ENCODE peak calls at places on chromosome 19, in six cellular contexts. One of them, this sample, is unnamed.

GRCh38 chr19:56613639-56614038 is 18.5 kb downstream of the ZNF71 start:
- DNase-seq in NCI-H2171: no peak
- DNase-seq in fibroblast of the conjunctiva: no peak
- DNase-seq in HT-29: no peak
- DNase-seq in type B pancreatic cell: no peak
- DNase-seq in AG09319: no peak
- DNase-seq in this sample: no peak

GRCh38 chr19:1767464-1767933 is 14.2 kb downstream of the ONECUT3 start:
- DNase-seq in fibroblast of the conjunctiva: no peak
- DNase-seq in AG09319: no peak
- DNase-seq in HT-29: no peak
- DNase-seq in NCI-H2171: no peak
- DNase-seq in type B pancreatic cell: no peak
- DNase-seq in this sample: no peak

GRCh38 chr19:2046046-2046907 is 4.8 kb downstream of the MKNK2 start:
- DNase-seq in type B pancreatic cell: no peak
- DNase-seq in HT-29: no peak
- DNase-seq in fibroblast of the conjunctiva: no peak
- DNase-seq in NCI-H2171: no peak
- DNase-seq in AG09319: no peak
- DNase-seq in this sample: no peak

GRCh38 chr19:1395194-1396018 is 5.9 kb downstream of the GAMT start:
- DNase-seq in NCI-H2171: no peak
- DNase-seq in AG09319: no peak
- DNase-seq in type B pancreatic cell: no peak
- DNase-seq in HT-29: no peak
- DNase-seq in fibroblast of the conjunctiva: no peak
- DNase-seq in this sample: no peak

GRCh38 chr19:13011653-13012389 is 16.5 kb downstream of the NFIX start:
- DNase-seq in fibroblast of the conjunctiva: no peak
- DNase-seq in AG09319: no peak
- DNase-seq in NCI-H2171: no peak
- DNase-seq in type B pancreatic cell: no peak
- DNase-seq in HT-29: no peak
- DNase-seq in this sample: no peak

GRCh38 chr19:1227655-1228054 is 10.2 kb downstream of the CBARP start:
- DNase-seq in type B pancreatic cell: no peak
- DNase-seq in AG09319: no peak
- DNase-seq in NCI-H2171: no peak
- DNase-seq in HT-29: peak
- DNase-seq in fibroblast of the conjunctiva: no peak
- DNase-seq in this sample: no peak

GRCh38 chr19:10365518-10365917 is 14.9 kb downstream of the TYK2 start:
- DNase-seq in AG09319: no peak
- DNase-seq in NCI-H2171: no peak
- DNase-seq in fibroblast of the conjunctiva: no peak
- DNase-seq in type B pancreatic cell: no peak
- DNase-seq in HT-29: no peak
- DNase-seq in this sample: no peak

GRCh38 chr19:11798391-11799296 is at the start of gene ZNF491:
- DNase-seq in AG09319: peak
- DNase-seq in type B pancreatic cell: peak
- DNase-seq in NCI-H2171: peak
- DNase-seq in HT-29: peak
- DNase-seq in fibroblast of the conjunctiva: peak
- DNase-seq in this sample: peak

GRCh38 chr19:3387645-3388589 is 21.5 kb downstream of the NFIC start:
- DNase-seq in HT-29: peak
- DNase-seq in NCI-H2171: peak
- DNase-seq in type B pancreatic cell: no peak
- DNase-seq in AG09319: peak
- DNase-seq in fibroblast of the conjunctiva: no peak
- DNase-seq in this sample: no peak

GRCh38 chr19:12779162-12779993 is 4.0 kb upstream of the HOOK2 start:
- DNase-seq in AG09319: peak
- DNase-seq in NCI-H2171: no peak
- DNase-seq in HT-29: no peak
- DNase-seq in type B pancreatic cell: no peak
- DNase-seq in fibroblast of the conjunctiva: peak
- DNase-seq in this sample: no peak

GRCh38 chr19:6412111-6412999 is 12.3 kb downstream of the KHSRP start:
- DNase-seq in NCI-H2171: peak
- DNase-seq in HT-29: peak
- DNase-seq in AG09319: no peak
- DNase-seq in fibroblast of the conjunctiva: no peak
- DNase-seq in type B pancreatic cell: no peak
- DNase-seq in this sample: no peak

This sample was measured in GOT3.